ENCODE peak calls at places on chromosomes 16 and 17, in four cellular contexts. One of them, this sample, is unnamed. For H3K36me3, the result is how much of the 10 kb centered on the place peaks cover.

GRCh38 chr16:56912746-56913703 is 18.9 kb upstream of the HERPUD1 start:
- DNase-seq in testis: no peak
- DNase-seq in OCI-LY7: peak
- DNase-seq in thoracic aorta: no peak
- DNase-seq in this sample: no peak

GRCh38 chr16:81531415-81531814 is 86.8 kb downstream of the CMIP start:
- DNase-seq in testis: no peak
- DNase-seq in OCI-LY7: no peak
- DNase-seq in thoracic aorta: no peak
- DNase-seq in this sample: no peak

GRCh38 chr17:4474093-4474492 is 24.6 kb upstream of the SPNS2 start:
- DNase-seq in testis: no peak
- DNase-seq in OCI-LY7: no peak
- DNase-seq in thoracic aorta: no peak
- DNase-seq in this sample: no peak

GRCh38 chr17:63699638-63700527 is at the start of gene LIMD2:
- DNase-seq in testis: peak
- DNase-seq in OCI-LY7: peak
- DNase-seq in thoracic aorta: no peak
- DNase-seq in this sample: no peak

GRCh38 chr17:71495420-71495819 is 625.4 kb upstream of the SOX9 start:
- DNase-seq in testis: no peak
- DNase-seq in OCI-LY7: no peak
- DNase-seq in thoracic aorta: no peak
- DNase-seq in this sample: no peak

GRCh38 chr16:81447383-81448101 is 2.9 kb downstream of the CMIP start:
- DNase-seq in testis: no peak
- DNase-seq in OCI-LY7: no peak
- DNase-seq in thoracic aorta: no peak
- DNase-seq in this sample: no peak

GRCh38 chr17:42846594-42847280 is 2.4 kb downstream of the AOC2 start:
- DNase-seq in testis: no peak
- DNase-seq in OCI-LY7: no peak
- DNase-seq in thoracic aorta: no peak
- DNase-seq in this sample: peak

GRCh38 chr16:2372684-2373083 is 32.2 kb upstream of the ABCA3 start:
- DNase-seq in testis: no peak
- DNase-seq in OCI-LY7: no peak
- DNase-seq in thoracic aorta: no peak
- DNase-seq in this sample: no peak

GRCh38 chr16:64893386-64893785 is 228.5 kb downstream of the CDH11 start:
- DNase-seq in testis: no peak
- DNase-seq in OCI-LY7: no peak
- DNase-seq in thoracic aorta: no peak
- DNase-seq in this sample: no peak

GRCh38 chr17:39144414-39144813 is 7.0 kb downstream of the PLXDC1 start:
- DNase-seq in testis: peak
- DNase-seq in OCI-LY7: no peak
- DNase-seq in thoracic aorta: no peak
- DNase-seq in this sample: peak

GRCh38 chr17:2058521-2059124 is 3.7 kb downstream of the HIC1 start:
- DNase-seq in testis: peak
- DNase-seq in OCI-LY7: peak
- DNase-seq in thoracic aorta: no peak
- DNase-seq in this sample: no peak

GRCh38 chr16:15785386-15786059 is 71.3 kb downstream of the MYH11 start:
- DNase-seq in testis: no peak
- DNase-seq in OCI-LY7: no peak
- DNase-seq in thoracic aorta: no peak
- DNase-seq in this sample: no peak

GRCh38 chr16:24035127-24035842 is 199.5 kb downstream of the PRKCB start:
- DNase-seq in testis: no peak
- DNase-seq in OCI-LY7: no peak
- DNase-seq in thoracic aorta: no peak
- DNase-seq in this sample: no peak

DNA sequence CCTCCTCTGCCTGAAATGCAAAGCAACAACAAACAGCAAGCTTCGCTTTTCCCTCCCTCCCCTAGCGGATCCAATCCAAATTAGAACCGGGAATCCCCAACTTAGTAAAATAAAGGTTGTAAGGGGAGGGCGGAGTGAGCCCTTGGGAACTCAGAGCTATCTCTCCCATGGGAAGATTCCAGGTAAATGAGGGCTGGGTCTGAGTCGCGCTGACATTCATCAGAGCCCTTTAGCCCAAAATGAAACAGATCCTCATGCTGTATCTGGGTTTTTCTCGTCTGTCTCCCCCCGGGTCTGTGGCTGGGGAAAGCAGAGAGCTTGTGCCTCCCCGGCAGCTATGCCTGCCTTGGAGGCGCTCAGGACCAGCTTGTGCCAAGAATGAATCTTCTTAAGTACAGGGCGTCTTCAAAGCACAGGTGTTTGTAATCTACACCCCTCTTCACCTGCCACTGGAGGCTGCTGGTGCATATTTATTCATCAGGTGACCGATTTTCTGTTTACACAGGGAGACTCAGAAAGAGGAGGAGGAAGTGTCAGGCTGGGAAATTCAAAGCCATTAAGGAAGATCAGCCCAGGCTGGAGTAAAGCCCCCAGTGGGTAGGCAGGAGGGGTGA is 55.0 kb upstream of the GSE1 start:
- DNase-seq in testis: no peak
- DNase-seq in OCI-LY7: peak
- DNase-seq in thoracic aorta: no peak
- DNase-seq in this sample: no peak
- H3K4me3 ChIP-seq in testis: no peak
- H3K4me3 ChIP-seq in OCI-LY7: peak
- H3K4me3 ChIP-seq in thoracic aorta: peak
- H3K4me3 ChIP-seq in this sample: peak

GRCh38 chr16:28136751-28137434 is 73.4 kb upstream of the GSG1L start:
- DNase-seq in testis: peak
- DNase-seq in OCI-LY7: peak
- DNase-seq in thoracic aorta: no peak
- DNase-seq in this sample: no peak
- H3K36me3 ChIP-seq in testis: under half
- H3K36me3 ChIP-seq in OCI-LY7: half or more
- H3K36me3 ChIP-seq in thoracic aorta: under half
- H3K36me3 ChIP-seq in this sample: under half

GRCh38 chr16:72042157-72042660 is 12.1 kb upstream of the HP start:
- DNase-seq in testis: no peak
- DNase-seq in OCI-LY7: no peak
- DNase-seq in thoracic aorta: no peak
- DNase-seq in this sample: no peak
- H3K4me3 ChIP-seq in testis: no peak
- H3K4me3 ChIP-seq in OCI-LY7: no peak
- H3K4me3 ChIP-seq in thoracic aorta: no peak
- H3K4me3 ChIP-seq in this sample: no peak

DNA sequence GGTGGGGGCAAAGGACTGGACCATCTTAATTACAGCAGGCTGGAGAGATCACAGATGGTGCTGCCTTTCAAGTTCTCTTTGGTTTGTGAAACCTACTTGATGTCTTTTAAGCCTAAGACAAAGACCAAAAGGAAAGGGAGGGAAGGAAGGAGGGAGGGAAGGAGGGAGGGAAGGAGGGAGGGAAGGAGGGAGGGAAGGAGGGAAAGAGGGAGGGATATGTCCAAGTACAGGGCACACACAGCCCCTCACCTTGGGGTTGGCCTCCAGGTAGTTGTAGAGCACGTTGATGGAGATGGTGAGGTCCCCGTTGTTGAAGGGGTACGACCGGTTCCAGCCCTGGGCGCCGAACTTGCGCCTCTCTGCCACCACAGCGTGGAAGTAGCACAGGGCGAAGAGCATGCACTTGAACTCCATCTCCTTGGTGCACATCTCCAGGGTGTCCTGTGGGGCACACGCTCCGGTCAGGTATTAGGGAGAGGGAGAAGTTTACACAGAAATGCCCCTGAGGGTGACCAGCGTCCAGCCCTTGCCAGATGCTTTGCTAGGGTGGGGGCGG is 55.4 kb downstream of the PGS1 start:
- DNase-seq in testis: no peak
- DNase-seq in OCI-LY7: no peak
- DNase-seq in thoracic aorta: no peak
- DNase-seq in this sample: no peak
- H3K36me3 ChIP-seq in testis: under half
- H3K36me3 ChIP-seq in OCI-LY7: under half
- H3K36me3 ChIP-seq in thoracic aorta: under half
- H3K36me3 ChIP-seq in this sample: under half

GRCh38 chr16:14310519-14310991 is 239.4 kb downstream of the MRTFB start:
- DNase-seq in testis: no peak
- DNase-seq in OCI-LY7: peak
- DNase-seq in thoracic aorta: no peak
- DNase-seq in this sample: no peak

GRCh38 chr16:14307623-14308356 is 236.7 kb downstream of the MRTFB start:
- DNase-seq in testis: no peak
- DNase-seq in OCI-LY7: peak
- DNase-seq in thoracic aorta: no peak
- DNase-seq in this sample: peak

GRCh38 chr16:14308357-14308723 is 237.2 kb downstream of the MRTFB start:
- DNase-seq in testis: no peak
- DNase-seq in OCI-LY7: peak
- DNase-seq in thoracic aorta: no peak
- DNase-seq in this sample: no peak

GRCh38 chr16:14309001-14309886 is 238.1 kb downstream of the MRTFB start:
- DNase-seq in testis: no peak
- DNase-seq in OCI-LY7: peak
- DNase-seq in thoracic aorta: no peak
- DNase-seq in this sample: no peak

GRCh38 chr16:14309906-14310305 is 238.8 kb downstream of the MRTFB start:
- DNase-seq in testis: no peak
- DNase-seq in OCI-LY7: no peak
- DNase-seq in thoracic aorta: no peak
- DNase-seq in this sample: no peak
- H3K4me3 ChIP-seq in testis: no peak
- H3K4me3 ChIP-seq in OCI-LY7: peak
- H3K4me3 ChIP-seq in thoracic aorta: peak
- H3K4me3 ChIP-seq in this sample: no peak

GRCh38 chr16:11038305-11038704 is 93.9 kb downstream of the CLEC16A start:
- DNase-seq in testis: no peak
- DNase-seq in OCI-LY7: no peak
- DNase-seq in thoracic aorta: no peak
- DNase-seq in this sample: no peak
- H3K36me3 ChIP-seq in testis: under half
- H3K36me3 ChIP-seq in OCI-LY7: half or more
- H3K36me3 ChIP-seq in thoracic aorta: under half
- H3K36me3 ChIP-seq in this sample: under half

GRCh38 chr17:47696717-47697642 is 3.0 kb downstream of the TBKBP1 start:
- DNase-seq in testis: no peak
- DNase-seq in OCI-LY7: no peak
- DNase-seq in thoracic aorta: no peak
- DNase-seq in this sample: peak

GRCh38 chr17:47694018-47694817 is at the start of gene TBKBP1:
- DNase-seq in testis: peak
- DNase-seq in OCI-LY7: peak
- DNase-seq in thoracic aorta: no peak
- DNase-seq in this sample: peak

GRCh38 chr17:47694818-47695663 is 1.1 kb downstream of the TBKBP1 start:
- DNase-seq in testis: peak
- DNase-seq in OCI-LY7: peak
- DNase-seq in thoracic aorta: peak
- DNase-seq in this sample: peak

GRCh38 chr17:47693667-47694017 is 319 bp upstream of the TBKBP1 start:
- DNase-seq in testis: no peak
- DNase-seq in OCI-LY7: peak
- DNase-seq in thoracic aorta: no peak
- DNase-seq in this sample: no peak

GRCh38 chr17:47695664-47696376 is 1.9 kb downstream of the TBKBP1 start:
- DNase-seq in testis: no peak
- DNase-seq in OCI-LY7: no peak
- DNase-seq in thoracic aorta: no peak
- DNase-seq in this sample: no peak
- H3K4me3 ChIP-seq in testis: peak
- H3K4me3 ChIP-seq in OCI-LY7: peak
- H3K4me3 ChIP-seq in thoracic aorta: peak
- H3K4me3 ChIP-seq in this sample: peak

GRCh38 chr16:74585846-74586392 is 21.0 kb downstream of the GLG1 start:
- DNase-seq in testis: no peak
- DNase-seq in OCI-LY7: no peak
- DNase-seq in thoracic aorta: no peak
- DNase-seq in this sample: no peak
- H3K36me3 ChIP-seq in testis: under half
- H3K36me3 ChIP-seq in OCI-LY7: under half
- H3K36me3 ChIP-seq in thoracic aorta: under half
- H3K36me3 ChIP-seq in this sample: under half

GRCh38 chr17:29115906-29116651 is 64.1 kb downstream of the MYO18A start:
- DNase-seq in testis: peak
- DNase-seq in OCI-LY7: peak
- DNase-seq in thoracic aorta: no peak
- DNase-seq in this sample: no peak
- H3K4me3 ChIP-seq in testis: no peak
- H3K4me3 ChIP-seq in OCI-LY7: no peak
- H3K4me3 ChIP-seq in thoracic aorta: no peak
- H3K4me3 ChIP-seq in this sample: no peak

GRCh38 chr16:89275284-89275584 is 57.7 kb downstream of the ZNF778 start:
- DNase-seq in testis: no peak
- DNase-seq in OCI-LY7: no peak
- DNase-seq in thoracic aorta: no peak
- DNase-seq in this sample: no peak

GRCh38 chr16:89272631-89273030 is 55.1 kb downstream of the ZNF778 start:
- DNase-seq in testis: no peak
- DNase-seq in OCI-LY7: no peak
- DNase-seq in thoracic aorta: no peak
- DNase-seq in this sample: no peak

GRCh38 chr16:89275837-89276720 is 58.6 kb downstream of the ZNF778 start:
- DNase-seq in testis: no peak
- DNase-seq in OCI-LY7: no peak
- DNase-seq in thoracic aorta: no peak
- DNase-seq in this sample: no peak

GRCh38 chr16:89274561-89275283 is 57.2 kb downstream of the ZNF778 start:
- DNase-seq in testis: no peak
- DNase-seq in OCI-LY7: no peak
- DNase-seq in thoracic aorta: no peak
- DNase-seq in this sample: peak

DNA sequence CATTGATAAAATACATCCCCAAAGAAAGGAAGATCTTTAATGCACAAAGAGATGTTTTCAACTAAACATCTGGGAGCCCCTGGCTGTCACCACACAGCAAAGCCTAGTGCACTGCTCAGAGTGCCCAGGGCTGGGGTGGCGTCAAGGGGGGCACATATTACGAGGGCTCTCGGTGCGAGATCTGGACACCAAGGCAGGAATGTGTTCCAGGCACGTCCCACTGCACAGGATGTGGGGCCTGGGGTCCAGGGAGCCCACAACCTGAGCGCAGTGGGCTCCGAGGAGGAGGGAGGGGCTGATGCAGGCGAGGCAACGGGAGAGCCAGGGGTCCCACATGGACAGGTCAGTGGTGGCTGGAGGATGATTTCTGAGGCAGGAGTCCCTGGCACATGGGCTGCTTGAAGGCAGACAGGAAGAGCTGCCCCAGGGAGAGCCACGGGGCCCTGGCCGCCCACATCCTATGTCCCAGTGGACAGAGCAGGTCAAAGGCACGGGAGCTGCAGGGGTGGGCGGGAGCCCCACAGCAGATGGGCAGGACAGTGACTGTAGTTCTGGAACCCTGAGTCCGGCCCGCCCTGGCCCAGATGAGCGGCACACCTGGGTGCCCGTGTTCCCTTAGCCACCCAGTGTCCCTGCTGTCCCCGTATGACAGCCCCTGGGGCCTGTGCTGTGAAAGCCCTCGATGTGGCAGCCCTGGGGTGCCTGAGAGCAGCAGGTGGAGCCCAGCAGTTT is 56.4 kb downstream of the ZNF778 start:
- DNase-seq in testis: no peak
- DNase-seq in OCI-LY7: no peak
- DNase-seq in thoracic aorta: no peak
- DNase-seq in this sample: peak
- H3K36me3 ChIP-seq in testis: under half
- H3K36me3 ChIP-seq in OCI-LY7: half or more
- H3K36me3 ChIP-seq in thoracic aorta: half or more
- H3K36me3 ChIP-seq in this sample: half or more